ENCODE peak calls at places on chromosomes 11 and 22, in five cellular contexts. P is PC-9, O is fibroblast of mammary gland, K is keratinocyte, Q is Calu3. Z is an unnamed sample.

GRCh38 chr11:3052109-3052479 is 5.1 kb downstream of the CARS1 start:
- DNase-seq in P (no peak), O (no peak), K (no peak), Q (no peak), Z (no peak)

GRCh38 chr11:10139656-10140055 is 154.4 kb downstream of the SBF2 start:
- DNase-seq in P (peak), O (peak), K (peak), Q (peak), Z (peak)

GRCh38 chr11:3216027-3216525 is 2.5 kb downstream of the MRGPRG start:
- DNase-seq in P (no peak), O (no peak), K (no peak), Q (no peak), Z (no peak)

GRCh38 chr11:76293189-76293631 is 86.9 kb upstream of the WNT11 start:
- DNase-seq in P (no peak), O (no peak), K (no peak), Q (no peak), Z (no peak)

GRCh38 chr11:69797737-69798528 is 21.3 kb downstream of the FGF3 start:
- DNase-seq in P (no peak), O (no peak), K (no peak), Q (no peak), Z (no peak)

GRCh38 chr11:121249039-121249663 is 43.4 kb upstream of the SC5D start:
- DNase-seq in P (peak), O (peak), K (no peak), Q (no peak), Z (peak)

GRCh38 chr22:39362271-39362670 is 12.5 kb downstream of the SYNGR1 start:
- DNase-seq in P (no peak), O (no peak), K (no peak), Q (no peak), Z (no peak)

GRCh38 chr11:12131943-12132789 is 21.8 kb downstream of the MICAL2 start:
- DNase-seq in P (no peak), O (no peak), K (no peak), Q (no peak), Z (no peak)

DNA sequence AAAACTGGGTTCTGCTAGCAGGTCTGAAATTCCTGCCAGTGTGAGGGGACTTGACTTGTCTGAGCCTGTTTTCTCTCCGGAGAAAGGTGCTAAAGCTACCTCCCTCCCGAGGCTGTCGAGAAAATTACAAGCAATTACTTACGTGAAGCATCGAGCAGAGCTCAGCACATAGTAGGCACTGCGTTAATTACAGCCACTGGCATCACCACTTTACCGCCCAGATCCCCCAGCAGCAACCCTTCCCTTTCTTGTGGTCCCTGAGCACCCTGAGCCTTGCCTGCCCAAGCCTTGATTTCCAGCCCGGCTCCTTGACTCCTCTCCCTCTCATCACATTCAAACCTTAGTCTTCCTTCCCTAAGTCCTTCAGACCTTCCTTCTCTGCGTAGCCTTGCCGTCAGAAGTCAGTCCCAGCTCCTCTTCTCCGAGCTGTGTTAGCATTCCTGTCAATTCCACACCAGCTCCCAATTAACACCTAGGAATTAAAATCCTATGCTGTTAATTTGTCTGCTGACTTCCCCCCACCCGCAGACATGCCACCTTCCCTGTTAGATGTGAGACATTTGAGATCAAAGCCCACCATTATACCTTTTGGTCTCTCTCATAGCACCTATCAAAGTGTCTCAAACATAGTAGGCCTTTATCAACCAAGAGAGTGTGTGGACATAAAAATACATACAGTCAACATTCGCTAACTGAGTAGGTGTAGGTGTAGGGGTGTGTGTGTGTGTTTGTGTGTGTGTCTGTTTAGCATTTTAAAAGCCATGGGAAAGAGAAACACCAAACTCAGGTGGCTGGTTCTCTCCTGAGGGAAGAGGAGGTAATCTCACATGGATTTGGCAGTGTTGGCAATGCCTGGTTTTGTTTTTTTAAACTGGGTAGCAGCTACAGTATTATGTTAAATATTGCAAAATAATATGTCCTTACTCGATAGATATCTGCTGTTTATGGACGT is 2.8 kb upstream of the KCNJ5 start:
- DNase-seq in P (no peak), O (no peak), K (no peak), Q (no peak), Z (no peak)
- TF ChIP-seq CTCF in P (no peak), O (no peak), K (peak), Q (no peak), Z (no peak)

DNA sequence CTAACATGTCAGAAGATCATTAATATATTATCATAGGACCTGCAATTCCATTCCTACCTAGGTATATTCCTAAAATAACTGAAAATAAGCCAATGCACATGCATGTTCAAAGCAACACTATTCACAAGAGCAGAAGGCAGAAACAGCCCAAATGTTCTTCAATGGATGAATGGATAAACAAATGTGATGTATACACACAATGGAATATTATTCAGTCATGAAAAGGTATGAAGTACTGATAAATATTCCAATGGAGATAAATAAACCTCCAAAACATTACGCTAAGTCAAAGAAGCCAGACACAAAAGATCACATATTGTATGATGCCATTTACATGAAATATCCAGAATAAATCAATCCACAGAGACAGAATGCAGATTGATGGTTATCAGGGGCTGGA is 16.8 kb downstream of the AMBRA1 start:
- DNase-seq in P (no peak), O (no peak), K (no peak), Q (no peak), Z (no peak)
- TF ChIP-seq CTCF in P (no peak), O (no peak), K (no peak), Q (no peak), Z (no peak)

DNA sequence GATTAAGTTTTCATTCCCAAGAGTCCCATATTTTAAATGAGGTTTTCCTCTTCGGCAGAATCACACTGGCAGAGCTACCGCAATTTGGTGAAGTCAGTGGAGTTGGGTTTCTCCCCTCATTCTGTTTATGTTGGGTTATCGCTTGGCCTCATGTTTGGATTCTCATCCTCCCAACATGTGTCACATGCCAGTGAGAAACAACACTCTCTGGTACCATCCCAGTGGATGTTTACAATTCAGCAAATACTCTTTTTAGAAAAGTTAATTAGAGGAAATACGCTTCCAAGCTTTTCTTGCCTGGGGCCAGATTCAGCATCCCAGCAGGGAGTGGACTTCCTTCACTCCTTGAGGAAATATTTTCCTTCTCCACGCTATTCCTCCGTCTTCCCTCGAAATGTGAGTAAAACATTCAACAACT is 2.1 kb downstream of the PAMR1 start:
- DNase-seq in P (no peak), O (peak), K (no peak), Q (no peak), Z (peak)
- TF ChIP-seq CTCF in P (no peak), O (no peak), K (no peak), Q (no peak), Z (no peak)

DNA sequence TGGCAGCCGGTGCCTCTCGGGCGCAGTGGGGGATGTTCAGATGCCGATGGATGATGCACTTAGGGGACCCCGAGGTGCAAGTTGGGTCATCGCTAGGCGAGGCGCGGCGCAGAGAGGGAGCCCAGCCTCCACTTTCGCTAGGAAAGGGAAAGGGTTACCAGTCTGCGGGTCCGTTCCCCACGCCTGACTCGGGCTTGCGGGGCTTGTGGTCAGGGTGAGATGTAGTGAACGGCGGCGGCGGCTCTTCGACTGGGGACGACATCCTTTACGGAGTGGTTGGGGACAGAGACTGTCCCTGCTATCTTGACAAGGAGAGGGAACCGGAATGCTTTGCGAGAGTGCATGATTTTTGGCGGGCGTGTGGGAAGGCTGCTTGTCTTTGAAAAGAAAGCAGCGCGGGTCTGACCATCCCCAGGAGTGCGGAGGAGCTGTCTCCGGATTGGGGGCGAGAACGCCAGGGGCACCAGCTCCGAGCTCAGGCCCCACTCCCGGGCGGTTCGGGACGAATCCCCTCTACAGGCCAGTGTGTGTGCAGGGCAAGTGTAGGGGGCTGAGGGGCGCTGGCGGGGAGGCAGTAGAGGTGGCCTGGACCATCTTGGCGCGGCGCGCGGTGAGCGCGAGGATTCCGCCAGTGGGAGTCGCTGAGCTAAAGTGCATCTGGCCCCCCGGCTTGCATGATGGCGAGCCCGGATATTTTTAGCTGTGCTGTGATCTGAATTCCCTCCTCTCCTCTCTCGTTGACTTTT is 1.1 kb downstream of the FAT3 start:
- DNase-seq in P (no peak), O (no peak), K (no peak), Q (peak), Z (no peak)
- TF ChIP-seq CTCF in P (no peak), O (no peak), K (no peak), Q (no peak), Z (peak)

GRCh38 chr22:43011079-43011478 is 3.9 kb downstream of the PACSIN2 start:
- DNase-seq in P (peak), O (no peak), K (no peak), Q (no peak), Z (no peak)
- TF ChIP-seq CTCF in P (no peak), O (no peak), K (no peak), Q (no peak), Z (no peak)